ENCODE peak calls at places on chromosome 12, in four cellular contexts. Q is AG09309, C is HCT116, Z is GM12865. M is an unnamed sample.

GRCh38 chr12:53325539-53326061 is 4.2 kb upstream of the AAAS start:
- DNase-seq in Q (no peak), C (no peak), Z (peak; percentile 18), M (no peak)

GRCh38 chr12:119694111-119694510 is 26.2 kb downstream of the PRKAB1 start:
- DNase-seq in C (no peak), Z (no peak), Q (no peak), M (no peak)

GRCh38 chr12:8687846-8688601 is 9.8 kb upstream of the RIMKLB start:
- DNase-seq in C (peak; percentile 27), Q (peak; percentile 54), Z (peak; percentile 24), M (peak; percentile 63)

GRCh38 chr12:125340791-125341190 is 275.6 kb downstream of the AACS start:
- DNase-seq in Z (no peak), C (no peak), Q (peak; percentile 57), M (peak; percentile 2)

GRCh38 chr12:27460471-27460978 is 14.0 kb downstream of the SMCO2 start:
- DNase-seq in Q (no peak), Z (peak; percentile 50), C (no peak), M (no peak)

GRCh38 chr12:42204819-42205218 is 33.2 kb downstream of the YAF2 start:
- DNase-seq in Q (no peak), Z (no peak), C (no peak), M (no peak)

GRCh38 chr12:93982847-93983315 is 165.5 kb upstream of the PLXNC1 start:
- DNase-seq in Q (peak; percentile 61), Z (no peak), C (no peak), M (peak; percentile 50)

GRCh38 chr12:6169107-6169440 is 31.1 kb upstream of the CD9 start:
- DNase-seq in C (no peak), Q (no peak), Z (no peak), M (no peak)

GRCh38 chr12:23950011-23950774 is 723 bp upstream of the SOX5 start:
- DNase-seq in Q (no peak), Z (no peak), C (no peak), M (no peak)

GRCh38 chr12:117853600-117853999 is 115.2 kb downstream of the KSR2 start:
- DNase-seq in Q (no peak), C (no peak), Z (no peak), M (no peak)

GRCh38 chr12:53991077-53991460 is 6.1 kb downstream of the HOXC10 start:
- DNase-seq in Q (no peak), Z (no peak), C (no peak), M (no peak)

GRCh38 chr12:6643569-6644256 is 3.5 kb downstream of the ACRBP start:
- DNase-seq in C (no peak), Z (no peak), Q (no peak), M (no peak)

GRCh38 chr12:90260136-90260535 is 551.5 kb upstream of the ATP2B1 start:
- DNase-seq in Q (no peak), Z (no peak), C (no peak), M (no peak)

GRCh38 chr12:132729541-132730320 is 19.1 kb downstream of the PGAM5 start:
- DNase-seq in C (no peak), Q (no peak), Z (no peak), M (no peak)

GRCh38 chr12:68373836-68374314 is 41.7 kb upstream of the MDM1 start:
- DNase-seq in C (no peak), Z (peak; percentile 60), Q (no peak), M (no peak)

GRCh38 chr12:112107728-112108447 is 695 bp downstream of the NAA25 start:
- DNase-seq in Q (no peak), C (no peak), Z (peak; percentile 46), M (no peak)

GRCh38 chr12:42119085-42119633 is 25.5 kb downstream of the GXYLT1 start:
- DNase-seq in Z (peak; percentile 36), Q (peak; percentile 49), C (no peak), M (peak; percentile 78)

GRCh38 chr12:69610729-69611128 is at the start of gene LRRC10:
- DNase-seq in Z (no peak), Q (no peak), C (no peak), M (no peak)

GRCh38 chr12:105321125-105321524 is 9.4 kb upstream of the C12orf75 start:
- DNase-seq in Z (no peak), C (no peak), Q (no peak), M (no peak)
- TF ChIP-seq CTCF in Z (peak; percentile 36), C (no peak), Q (no peak), M (no peak)

DNA sequence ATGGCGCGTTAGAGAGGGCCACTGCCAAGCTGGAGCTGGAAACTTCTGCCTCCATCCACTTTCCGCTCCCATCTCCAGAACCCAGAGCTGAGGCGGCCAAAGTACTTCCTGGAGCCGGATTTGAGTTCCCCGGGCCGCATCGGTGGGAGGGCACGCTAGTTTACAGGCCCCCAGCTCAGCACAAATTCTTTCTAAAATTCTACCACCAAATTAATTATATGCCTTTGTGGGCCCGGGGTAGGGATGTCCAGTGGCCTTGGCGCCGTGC is 3.7 kb downstream of the RFX4 start:
- DNase-seq in Z (no peak), C (no peak), Q (no peak), M (no peak)
- H3K4me3 ChIP-seq in Z (no peak overlapping the region), C (no peak overlapping the region), Q (no peak overlapping the region), M (no peak overlapping the region)

GRCh38 chr12:56469007-56469930 is 891 bp downstream of the SPRYD4 start:
- DNase-seq in C (no peak), Z (peak; percentile 68), Q (no peak), M (no peak)

GRCh38 chr12:56474389-56474788 is 6.0 kb downstream of the SPRYD4 start:
- DNase-seq in Q (no peak), Z (no peak), C (no peak), M (no peak)

GRCh38 chr12:56462565-56462964 is 5.8 kb upstream of the SPRYD4 start:
- DNase-seq in C (no peak), Q (no peak), Z (no peak), M (no peak)

DNA sequence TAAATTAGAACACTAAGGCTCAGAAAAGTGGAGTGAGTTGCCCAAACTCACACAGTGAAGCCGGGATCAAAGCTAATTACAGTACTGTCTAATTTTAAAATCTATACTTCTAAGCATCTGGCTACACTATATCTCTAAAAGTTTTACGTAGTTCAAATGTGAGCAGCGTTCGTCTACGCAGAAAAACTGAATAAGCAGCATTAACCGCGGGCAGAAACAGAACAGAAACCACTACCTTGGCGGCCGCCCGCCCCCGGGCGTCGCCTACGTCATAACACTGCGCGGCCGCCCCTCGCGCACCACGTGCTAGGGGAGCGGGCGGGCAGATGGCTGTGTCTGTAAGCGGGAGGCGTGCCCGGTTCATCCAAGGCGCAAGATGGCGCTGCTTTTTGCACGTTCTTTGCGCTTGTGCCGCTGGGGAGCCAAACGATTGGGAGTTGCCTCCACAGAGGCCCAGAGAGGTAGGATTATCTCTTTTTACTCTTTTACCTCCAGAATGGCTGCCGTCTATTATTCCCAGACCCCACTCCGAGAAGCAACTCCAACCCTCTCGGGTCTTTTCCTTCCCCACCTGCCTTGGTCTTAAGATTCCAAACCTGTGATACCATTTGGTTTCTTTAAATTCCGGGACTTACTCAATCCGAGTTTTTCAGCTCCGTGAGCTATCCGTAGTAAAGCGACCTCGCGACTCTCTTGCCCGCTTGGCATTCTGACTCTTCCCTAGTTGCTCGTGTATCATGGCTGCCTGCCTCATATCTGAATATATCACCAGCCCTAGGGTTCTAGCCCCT is at the start of gene SPRYD4:
- DNase-seq in Z (peak; percentile 98), Q (peak; percentile 46), C (peak; percentile 82), M (peak; percentile 63)
- TF ChIP-seq CTCF in Z (peak; percentile 27), Q (peak; percentile 16), C (peak; percentile 24), M (peak; percentile 38)

GRCh38 chr12:99154264-99154982 is 493.1 kb upstream of the GARIN6 start:
- DNase-seq in Z (no peak), Q (no peak), C (no peak), M (no peak)

GRCh38 chr12:99153283-99153682 is 494.3 kb upstream of the GARIN6 start:
- DNase-seq in C (no peak), Q (no peak), Z (no peak), M (no peak)

GRCh38 chr12:99154983-99155336 is 492.6 kb upstream of the GARIN6 start:
- DNase-seq in C (no peak), Q (no peak), Z (no peak), M (no peak)

GRCh38 chr12:99152337-99152736 is 495.2 kb upstream of the GARIN6 start:
- DNase-seq in Z (no peak), Q (no peak), C (no peak), M (no peak)

GRCh38 chr12:99157946-99158345 is 489.6 kb upstream of the GARIN6 start:
- DNase-seq in Q (no peak), C (no peak), Z (no peak), M (no peak)
- H3K4me3 ChIP-seq in Q (no peak overlapping the region), C (no peak overlapping the region), Z (no peak overlapping the region), M (no peak overlapping the region)

M was measured in HFF-Myc.